ENCODE peak calls at places on chromosomes 12 and 14, in four cellular contexts. X, Y, M and N are unnamed samples. For H3K9me3, the result is how much of the 10 kb centered on the place peaks cover.

GRCh38 chr14:64444984-64445845 is 20.1 kb upstream of the AKAP5 start:
- DNase-seq in X (no peak), Y (no peak), M (no peak), N (no peak)

GRCh38 chr12:46442723-46443122 is 70.2 kb upstream of the SLC38A2 start:
- DNase-seq in X (no peak), Y (no peak), M (no peak), N (no peak)

GRCh38 chr12:122886851-122887816 is 8.8 kb downstream of the VPS37B start:
- DNase-seq in X (no peak), Y (no peak), M (no peak), N (no peak)

GRCh38 chr14:100526057-100526456 is 61.2 kb downstream of the BEGAIN start:
- DNase-seq in X (peak), Y (no peak), M (no peak), N (no peak)

GRCh38 chr14:49770212-49770817 is 2.4 kb downstream of the KLHDC2 start:
- DNase-seq in X (no peak), Y (no peak), M (no peak), N (no peak)

GRCh38 chr14:31944256-31945073 is 132.6 kb upstream of the ARHGAP5 start:
- DNase-seq in X (no peak), Y (no peak), M (no peak), N (no peak)

GRCh38 chr12:124861492-124861891 is 2.2 kb downstream of the SCARB1 start:
- DNase-seq in X (peak), Y (no peak), M (no peak), N (peak)

GRCh38 chr14:68786491-68787234 is 6.2 kb downstream of the ZFP36L1 start:
- DNase-seq in X (peak), Y (peak), M (no peak), N (no peak)

GRCh38 chr14:89136587-89136986 is 280.4 kb downstream of the FOXN3 start:
- DNase-seq in X (no peak), Y (no peak), M (no peak), N (no peak)

GRCh38 chr12:93895096-93895460 is 217.9 kb downstream of the CRADD start:
- DNase-seq in X (no peak), Y (peak), M (no peak), N (no peak)

GRCh38 chr14:53444677-53445312 is 291.7 kb upstream of the DDHD1 start:
- DNase-seq in X (no peak), Y (no peak), M (no peak), N (no peak)

GRCh38 chr12:28710882-28711281 is 438.2 kb upstream of the FAR2 start:
- DNase-seq in X (no peak), Y (no peak), M (no peak), N (no peak)

GRCh38 chr12:47882796-47883546 is 21.8 kb downstream of the VDR start:
- DNase-seq in X (peak), Y (no peak), M (no peak), N (no peak)

GRCh38 chr12:88720231-88720630 is 140.0 kb upstream of the KITLG start:
- DNase-seq in X (no peak), Y (no peak), M (no peak), N (no peak)

GRCh38 chr12:52369809-52370208 is 2.5 kb upstream of the KRT85 start:
- DNase-seq in X (no peak), Y (no peak), M (no peak), N (no peak)

GRCh38 chr14:64891839-64892375 is 12.2 kb upstream of the SPTB start:
- DNase-seq in X (no peak), Y (no peak), M (no peak), N (no peak)

GRCh38 chr12:2664721-2665577 is 129.8 kb upstream of the FKBP4 start:
- DNase-seq in X (peak), Y (no peak), M (no peak), N (peak)

GRCh38 chr12:33265900-33266299 is 173.7 kb downstream of the SYT10 start:
- DNase-seq in X (no peak), Y (no peak), M (no peak), N (no peak)

GRCh38 chr14:28142400-28143015 is 624.1 kb upstream of the FOXG1 start:
- DNase-seq in X (no peak), Y (no peak), M (no peak), N (no peak)

GRCh38 chr14:75521415-75522199 is 662 bp upstream of the BATF start:
- DNase-seq in X (no peak), Y (no peak), M (no peak), N (no peak)

GRCh38 chr12:57085999-57086950 is 2.6 kb upstream of the NAB2 start:
- DNase-seq in X (peak), Y (peak), M (no peak), N (peak)

GRCh38 chr14:69335421-69335820 is 62.7 kb downstream of the ERH start:
- DNase-seq in X (no peak), Y (no peak), M (no peak), N (no peak)

GRCh38 chr12:43655586-43655985 is 103.0 kb downstream of the PUS7L start:
- DNase-seq in X (no peak), Y (no peak), M (no peak), N (no peak)

GRCh38 chr12:26935636-26936378 is 2.0 kb downstream of the INTS13 start:
- DNase-seq in X (no peak), Y (no peak), M (no peak), N (no peak)

GRCh38 chr14:73731111-73731510 is 16.9 kb upstream of the PNMA1 start:
- DNase-seq in X (no peak), Y (no peak), M (no peak), N (peak)

GRCh38 chr14:20630340-20631022 is 11.0 kb downstream of the OR6S1 start:
- DNase-seq in X (no peak), Y (peak), M (no peak), N (peak)

GRCh38 chr12:40107098-40107802 is 1.4 kb upstream of the SLC2A13 start:
- DNase-seq in X (peak), Y (peak), M (peak), N (peak)

DNA sequence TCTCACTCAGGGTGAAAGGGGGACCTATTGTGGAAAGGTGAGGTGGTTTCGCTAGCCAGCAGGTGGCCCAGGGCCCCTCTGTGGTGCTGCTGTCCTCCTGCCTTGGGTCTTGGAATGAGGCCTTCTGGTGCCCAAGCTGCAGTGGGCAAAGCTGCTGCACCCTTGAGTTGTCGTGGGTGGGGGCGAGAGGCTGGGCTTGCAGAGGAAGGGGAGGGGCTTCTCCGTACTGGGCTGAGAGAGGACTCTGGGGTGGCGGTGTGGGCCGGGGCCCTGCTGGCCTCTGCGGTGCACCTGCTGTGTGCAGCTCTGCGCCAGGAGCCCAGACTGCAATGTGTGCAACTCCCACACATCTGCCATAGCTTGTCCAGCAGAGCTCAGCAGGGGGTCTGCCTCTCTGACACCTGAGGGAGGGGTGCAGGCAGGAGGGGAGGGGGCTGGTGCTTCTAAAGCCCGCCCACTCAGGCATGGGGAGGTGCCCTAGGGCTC is 145.8 kb downstream of the KIF26A start:
- DNase-seq in X (peak), Y (no peak), M (no peak), N (peak)
- H3K9me3 ChIP-seq in X (under half), Y (under half), M (under half), N (under half)

GRCh38 chr12:6393109-6393508 is 9.1 kb downstream of the LTBR start:
- DNase-seq in X (no peak), Y (no peak), M (peak), N (no peak)

GRCh38 chr12:6391013-6391412 is 7.1 kb downstream of the LTBR start:
- DNase-seq in X (no peak), Y (no peak), M (peak), N (no peak)

GRCh38 chr12:6394398-6394797 is 10.4 kb downstream of the LTBR start:
- DNase-seq in X (no peak), Y (no peak), M (no peak), N (no peak)

GRCh38 chr12:6390084-6390799 is 6.3 kb downstream of the LTBR start:
- DNase-seq in X (no peak), Y (no peak), M (peak), N (no peak)

GRCh38 chr12:6392499-6392898 is 8.5 kb downstream of the LTBR start:
- DNase-seq in X (peak), Y (no peak), M (peak), N (no peak)
- TF ChIP-seq EP300 in X (peak), Y (no peak), M (no peak), N (no peak)

GRCh38 chr12:133130808-133131128 is 341 bp downstream of the ZNF10 start:
- DNase-seq in X (peak), Y (no peak), M (no peak), N (peak)
- H3K9me3 ChIP-seq in X (under half), Y (under half), M (half or more), N (under half)

GRCh38 chr12:30106204-30106603 is 322.5 kb upstream of the TMTC1 start:
- DNase-seq in X (no peak), Y (no peak), M (no peak), N (no peak)

GRCh38 chr12:30110505-30110904 is 326.8 kb upstream of the TMTC1 start:
- DNase-seq in X (no peak), Y (no peak), M (no peak), N (no peak)

GRCh38 chr12:30100736-30101135 is 317.0 kb upstream of the TMTC1 start:
- DNase-seq in X (no peak), Y (no peak), M (no peak), N (no peak)

GRCh38 chr12:30108666-30109065 is 324.9 kb upstream of the TMTC1 start:
- DNase-seq in X (no peak), Y (no peak), M (no peak), N (no peak)

GRCh38 chr12:30105505-30105904 is 321.8 kb upstream of the TMTC1 start:
- DNase-seq in X (no peak), Y (no peak), M (no peak), N (no peak)
- TF ChIP-seq EP300 in X (no peak), Y (no peak), M (no peak), N (no peak)

DNA sequence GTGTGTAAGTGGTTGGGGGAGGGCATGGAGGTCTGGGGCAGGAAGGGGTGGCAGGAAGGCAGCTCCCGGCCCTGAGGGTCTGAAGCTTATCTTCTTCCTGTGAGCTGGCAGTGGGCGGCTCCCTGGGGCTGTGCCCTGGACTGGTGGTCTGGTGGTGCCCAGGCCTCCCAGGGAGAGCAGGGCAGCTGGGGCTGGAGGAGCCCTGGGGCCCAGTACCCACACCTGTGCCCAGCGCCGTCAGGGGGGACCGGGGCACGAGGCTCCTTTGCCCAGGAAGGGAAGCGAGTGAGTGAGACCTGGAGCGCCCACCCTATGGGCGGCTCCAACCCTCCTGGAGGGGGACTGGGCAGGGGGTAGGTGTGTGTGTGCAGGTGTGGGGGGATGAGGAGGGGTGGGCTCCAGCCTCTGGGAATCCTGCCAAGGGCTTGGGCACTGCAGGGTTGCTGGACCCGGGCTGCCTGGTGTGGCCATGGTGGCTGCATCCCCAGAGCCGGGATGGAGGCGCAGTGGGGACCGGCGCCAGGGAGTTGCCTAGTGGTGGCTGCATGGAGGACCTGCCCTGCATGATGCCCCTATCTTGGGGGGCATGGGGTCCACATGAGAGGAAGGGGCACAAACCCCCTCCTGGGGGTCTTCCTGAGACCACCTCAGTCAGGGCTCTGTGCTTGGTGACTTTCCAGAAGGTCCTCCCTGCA is 353.6 kb downstream of the TMEM121 start:
- DNase-seq in X (peak), Y (no peak), M (no peak), N (peak)
- H3K9me3 ChIP-seq in X (under half), Y (half or more), M (under half), N (under half)

DNA sequence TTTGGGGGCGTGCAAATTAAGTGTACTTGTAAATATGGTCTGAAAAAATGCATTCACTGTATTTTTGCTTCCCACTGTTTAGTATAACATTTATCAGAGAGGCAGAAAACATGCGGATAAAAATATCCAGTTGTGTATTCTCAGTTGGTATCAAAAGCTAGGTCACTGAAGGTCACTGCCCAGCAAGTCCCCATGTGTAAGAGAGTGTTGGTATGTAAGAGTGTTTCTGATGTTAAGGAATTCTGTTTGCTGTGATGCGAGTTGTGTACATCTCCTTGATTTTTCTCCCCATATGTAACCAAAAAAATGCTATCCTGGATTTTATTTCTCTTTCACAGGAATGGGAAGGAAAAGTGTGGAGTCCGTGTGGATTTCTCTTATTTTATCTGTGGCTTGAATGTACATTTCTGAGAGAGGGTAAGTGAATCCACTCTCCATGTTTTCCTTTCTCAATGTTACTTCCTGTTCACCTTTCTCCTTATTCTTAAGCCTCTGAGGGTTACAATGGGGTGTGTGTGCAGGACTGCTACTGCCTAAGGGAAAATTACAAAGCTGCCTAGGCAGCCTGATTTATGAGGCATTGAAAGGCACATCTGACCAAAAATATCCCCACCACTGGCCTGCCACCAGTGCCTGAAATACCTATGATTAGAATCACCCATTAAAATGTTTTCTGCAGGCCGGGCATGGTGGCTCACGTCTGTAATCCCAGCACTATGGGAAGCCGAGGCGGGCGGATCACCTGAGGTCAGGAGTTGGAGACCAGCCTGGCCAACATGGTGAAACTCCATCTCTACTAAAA is 97.9 kb upstream of the USP44 start:
- DNase-seq in X (no peak), Y (no peak), M (no peak), N (no peak)
- TF ChIP-seq EP300 in X (no peak), Y (no peak), M (no peak), N (no peak)

GRCh38 chr12:130063866-130064265 is 98.4 kb upstream of the FZD10 start:
- DNase-seq in X (no peak), Y (no peak), M (no peak), N (no peak)
- H3K9me3 ChIP-seq in X (under half), Y (under half), M (under half), N (under half)